ENCODE peak calls at places on chromosomes 12 and 14, in six cellular contexts. D is neuronal stem cell; H is brain microvascular endothelial cell; A is activated CD4-positive, alpha-beta T cell treated with anti-CD3 and anti-CD28 coated beads for 1 hour; Q is kidney glomerular epithelial cell; P is Calu3. K is an unnamed sample.

GRCh38 chr12:54593135-54593534 is 4.7 kb upstream of the PPP1R1A start:
- DNase-seq in D (no peak), H (peak; percentile 7), A (no peak), Q (peak; percentile 51), P (no peak), K (no peak)

GRCh38 chr14:101719708-101720107 is 41.8 kb upstream of the PPP2R5C start:
- DNase-seq in D (no peak), H (no peak), A (no peak), Q (no peak), P (no peak), K (no peak)

GRCh38 chr12:13000935-13001724 is 1.1 kb upstream of the HEBP1 start:
- DNase-seq in D (peak; percentile 61), H (no peak), A (peak; percentile 15), Q (peak; percentile 35), P (peak; percentile 41), K (peak; percentile 20)

GRCh38 chr12:62006076-62006732 is 254.0 kb upstream of the USP15 start:
- DNase-seq in D (peak; percentile 32), H (peak; percentile 40), A (no peak), Q (peak; percentile 11), P (peak; percentile 45), K (no peak)

GRCh38 chr14:20855652-20856291 is 35.4 kb upstream of the RNASE3 start:
- DNase-seq in D (peak; percentile 43), H (peak; percentile 65), A (no peak), Q (peak; percentile 80), P (peak; percentile 62), K (no peak)

GRCh38 chr12:121789800-121790748 is 3.4 kb downstream of the RHOF start:
- DNase-seq in D (no peak), H (no peak), A (peak; percentile 90), Q (no peak), P (peak; percentile 47), K (peak; percentile 91)

GRCh38 chr12:119713551-119714031 is 45.7 kb downstream of the PRKAB1 start:
- DNase-seq in D (no peak), H (no peak), A (no peak), Q (no peak), P (no peak), K (no peak)

GRCh38 chr14:50363734-50364113 is 33.0 kb downstream of the CDKL1 start:
- DNase-seq in D (no peak), H (no peak), A (peak; percentile 13), Q (no peak), P (no peak), K (no peak)

GRCh38 chr12:106360400-106360994 is 2.9 kb downstream of the POLR3B start:
- DNase-seq in D (no peak), H (no peak), A (no peak), Q (no peak), P (no peak), K (no peak)

GRCh38 chr12:89236748-89237428 is 115.4 kb downstream of the DUSP6 start:
- DNase-seq in D (no peak), H (peak; percentile 60), A (no peak), Q (no peak), P (peak; percentile 53), K (no peak)

GRCh38 chr12:85568395-85569103 is 267.7 kb downstream of the RASSF9 start:
- DNase-seq in D (no peak), H (no peak), A (no peak), Q (no peak), P (peak; percentile 70), K (no peak)

GRCh38 chr14:50875359-50876090 is 3.7 kb downstream of the ABHD12B start:
- DNase-seq in D (no peak), H (peak; percentile 22), A (peak; percentile 28), Q (no peak), P (no peak), K (no peak)

GRCh38 chr14:65344011-65344410 is 68.5 kb upstream of the FUT8 start:
- DNase-seq in D (no peak), H (no peak), A (no peak), Q (peak; percentile 52), P (no peak), K (no peak)

GRCh38 chr12:5513406-5513805 is 81.5 kb downstream of the NTF3 start:
- DNase-seq in D (no peak), H (no peak), A (no peak), Q (no peak), P (no peak), K (no peak)

GRCh38 chr12:104651812-104652211 is 195.1 kb downstream of the CHST11 start:
- DNase-seq in D (no peak), H (no peak), A (no peak), Q (no peak), P (no peak), K (no peak)

K was measured in T-helper 17 cell.